ENCODE peak calls at places on chromosomes 4 and X, in six cellular contexts. One of them, this sample, is unnamed.
A peak's percentile ranks its signal among the peaks of the same experiment; 100 is the strongest.

GRCh38 chr4:134422776-134423175 is 221.2 kb upstream of the PABPC4L start:
- DNase-seq in midbrain: no peak
- DNase-seq in activated CD4-positive, CD25-positive, alpha-beta regulatory T cell: no peak
- DNase-seq in foreskin melanocyte: no peak
- DNase-seq in iris pigment epithelial cell: no peak
- DNase-seq in activated CD4-positive, alpha-beta T cell treated with anti-CD3 and anti-CD28 coated beads, Interleukin-2, amount 50 U/mL, for 1 hour: no peak
- DNase-seq in this sample: no peak

GRCh38 chr4:77158487-77158861 is 1.5 kb downstream of the CCNG2 start:
- DNase-seq in foreskin melanocyte: no peak
- DNase-seq in activated CD4-positive, CD25-positive, alpha-beta regulatory T cell: no peak
- DNase-seq in iris pigment epithelial cell: peak; percentile 45
- DNase-seq in activated CD4-positive, alpha-beta T cell treated with anti-CD3 and anti-CD28 coated beads, Interleukin-2, amount 50 U/mL, for 1 hour: peak; percentile 9
- DNase-seq in midbrain: no peak
- DNase-seq in this sample: no peak

GRCh38 chrX:47166126-47166525 is 21.1 kb downstream of the RBM10 start:
- DNase-seq in activated CD4-positive, alpha-beta T cell treated with anti-CD3 and anti-CD28 coated beads, Interleukin-2, amount 50 U/mL, for 1 hour: no peak
- DNase-seq in iris pigment epithelial cell: peak; percentile 72
- DNase-seq in midbrain: no peak
- DNase-seq in activated CD4-positive, CD25-positive, alpha-beta regulatory T cell: no peak
- DNase-seq in foreskin melanocyte: no peak
- DNase-seq in this sample: no peak

GRCh38 chr4:112448211-112448745 is 67.7 kb downstream of the NEUROG2 start:
- DNase-seq in midbrain: no peak
- DNase-seq in iris pigment epithelial cell: peak; percentile 51
- DNase-seq in activated CD4-positive, alpha-beta T cell treated with anti-CD3 and anti-CD28 coated beads, Interleukin-2, amount 50 U/mL, for 1 hour: no peak
- DNase-seq in foreskin melanocyte: peak; percentile 71
- DNase-seq in activated CD4-positive, CD25-positive, alpha-beta regulatory T cell: no peak
- DNase-seq in this sample: no peak

GRCh38 chrX:39857780-39858179 is 240.0 kb downstream of the BCOR start:
- DNase-seq in midbrain: no peak
- DNase-seq in foreskin melanocyte: no peak
- DNase-seq in activated CD4-positive, alpha-beta T cell treated with anti-CD3 and anti-CD28 coated beads, Interleukin-2, amount 50 U/mL, for 1 hour: no peak
- DNase-seq in activated CD4-positive, CD25-positive, alpha-beta regulatory T cell: no peak
- DNase-seq in iris pigment epithelial cell: no peak
- DNase-seq in this sample: no peak

GRCh38 chrX:102833136-102833535 is 103.9 kb upstream of the RAB40AL start:
- DNase-seq in foreskin melanocyte: no peak
- DNase-seq in activated CD4-positive, alpha-beta T cell treated with anti-CD3 and anti-CD28 coated beads, Interleukin-2, amount 50 U/mL, for 1 hour: no peak
- DNase-seq in activated CD4-positive, CD25-positive, alpha-beta regulatory T cell: no peak
- DNase-seq in iris pigment epithelial cell: peak; percentile 41
- DNase-seq in midbrain: no peak
- DNase-seq in this sample: no peak

GRCh38 chr4:23828779-23829178 is 61.1 kb downstream of the PPARGC1A start:
- DNase-seq in midbrain: no peak
- DNase-seq in foreskin melanocyte: no peak
- DNase-seq in iris pigment epithelial cell: no peak
- DNase-seq in activated CD4-positive, alpha-beta T cell treated with anti-CD3 and anti-CD28 coated beads, Interleukin-2, amount 50 U/mL, for 1 hour: no peak
- DNase-seq in activated CD4-positive, CD25-positive, alpha-beta regulatory T cell: no peak
- DNase-seq in this sample: no peak

GRCh38 chrX:74523224-74523623 is 91.2 kb downstream of the RLIM start:
- DNase-seq in activated CD4-positive, alpha-beta T cell treated with anti-CD3 and anti-CD28 coated beads, Interleukin-2, amount 50 U/mL, for 1 hour: no peak
- DNase-seq in iris pigment epithelial cell: no peak
- DNase-seq in activated CD4-positive, CD25-positive, alpha-beta regulatory T cell: no peak
- DNase-seq in midbrain: no peak
- DNase-seq in foreskin melanocyte: no peak
- DNase-seq in this sample: no peak

GRCh38 chr4:41455215-41455614 is 82.7 kb upstream of the LIMCH1 start:
- DNase-seq in activated CD4-positive, CD25-positive, alpha-beta regulatory T cell: no peak
- DNase-seq in foreskin melanocyte: no peak
- DNase-seq in midbrain: no peak
- DNase-seq in activated CD4-positive, alpha-beta T cell treated with anti-CD3 and anti-CD28 coated beads, Interleukin-2, amount 50 U/mL, for 1 hour: no peak
- DNase-seq in iris pigment epithelial cell: no peak
- DNase-seq in this sample: no peak

GRCh38 chr4:42654606-42655005 is 2.3 kb downstream of the ATP8A1 start:
- DNase-seq in foreskin melanocyte: peak; percentile 32
- DNase-seq in activated CD4-positive, alpha-beta T cell treated with anti-CD3 and anti-CD28 coated beads, Interleukin-2, amount 50 U/mL, for 1 hour: no peak
- DNase-seq in activated CD4-positive, CD25-positive, alpha-beta regulatory T cell: no peak
- DNase-seq in iris pigment epithelial cell: peak; percentile 68
- DNase-seq in midbrain: no peak
- DNase-seq in this sample: peak; percentile 28

This sample was measured in KBM-7.